ENCODE peak calls at places on chromosomes 11 and 22, in seven cellular contexts. One of them, this sample, is unnamed.

GRCh38 chr22:46728470-46728869 is 9.6 kb downstream of the CERK start:
- DNase-seq in GM20000: no peak
- DNase-seq in CD4-positive, alpha-beta T cell: no peak
- DNase-seq in hippocampal formation: no peak
- DNase-seq in EH: no peak
- DNase-seq in activated T-helper 9 cell treated with anti-CD3 and anti-CD28 coated beads, Interleukin-2, amount 50 U/mL, for 16 hours: no peak
- DNase-seq in NCI-H1092: no peak
- DNase-seq in this sample: no peak

GRCh38 chr11:64599698-64600211 is 8.7 kb downstream of the SLC22A12 start:
- DNase-seq in GM20000: no peak
- DNase-seq in CD4-positive, alpha-beta T cell: no peak
- DNase-seq in NCI-H1092: no peak
- DNase-seq in hippocampal formation: no peak
- DNase-seq in activated T-helper 9 cell treated with anti-CD3 and anti-CD28 coated beads, Interleukin-2, amount 50 U/mL, for 16 hours: no peak
- DNase-seq in EH: no peak
- DNase-seq in this sample: no peak

GRCh38 chr11:59204736-59205135 is 8.0 kb downstream of the MPEG1 start:
- DNase-seq in activated T-helper 9 cell treated with anti-CD3 and anti-CD28 coated beads, Interleukin-2, amount 50 U/mL, for 16 hours: no peak
- DNase-seq in hippocampal formation: no peak
- DNase-seq in CD4-positive, alpha-beta T cell: no peak
- DNase-seq in NCI-H1092: no peak
- DNase-seq in EH: peak; percentile 51
- DNase-seq in GM20000: no peak
- DNase-seq in this sample: no peak

GRCh38 chr11:20795005-20795404 is 125.6 kb downstream of the NELL1 start:
- DNase-seq in hippocampal formation: no peak
- DNase-seq in NCI-H1092: no peak
- DNase-seq in CD4-positive, alpha-beta T cell: no peak
- DNase-seq in GM20000: no peak
- DNase-seq in activated T-helper 9 cell treated with anti-CD3 and anti-CD28 coated beads, Interleukin-2, amount 50 U/mL, for 16 hours: no peak
- DNase-seq in EH: no peak
- DNase-seq in this sample: no peak

GRCh38 chr22:20021196-20022181 is 579 bp downstream of the TANGO2 start:
- DNase-seq in hippocampal formation: peak; percentile 77
- DNase-seq in EH: peak; percentile 67
- DNase-seq in GM20000: no peak
- DNase-seq in NCI-H1092: no peak
- DNase-seq in CD4-positive, alpha-beta T cell: no peak
- DNase-seq in activated T-helper 9 cell treated with anti-CD3 and anti-CD28 coated beads, Interleukin-2, amount 50 U/mL, for 16 hours: no peak
- DNase-seq in this sample: no peak

GRCh38 chr11:11510939-11511338 is 110.9 kb downstream of the GALNT18 start:
- DNase-seq in activated T-helper 9 cell treated with anti-CD3 and anti-CD28 coated beads, Interleukin-2, amount 50 U/mL, for 16 hours: no peak
- DNase-seq in CD4-positive, alpha-beta T cell: no peak
- DNase-seq in hippocampal formation: peak; percentile 71
- DNase-seq in GM20000: no peak
- DNase-seq in NCI-H1092: peak; percentile 88
- DNase-seq in EH: no peak
- DNase-seq in this sample: no peak

GRCh38 chr11:79381036-79381435 is 59.8 kb downstream of the TENM4 start:
- DNase-seq in EH: no peak
- DNase-seq in NCI-H1092: no peak
- DNase-seq in activated T-helper 9 cell treated with anti-CD3 and anti-CD28 coated beads, Interleukin-2, amount 50 U/mL, for 16 hours: no peak
- DNase-seq in hippocampal formation: no peak
- DNase-seq in GM20000: no peak
- DNase-seq in CD4-positive, alpha-beta T cell: no peak
- DNase-seq in this sample: no peak

GRCh38 chr11:94449437-94449836 is 44.2 kb downstream of the MRE11 start:
- DNase-seq in activated T-helper 9 cell treated with anti-CD3 and anti-CD28 coated beads, Interleukin-2, amount 50 U/mL, for 16 hours: no peak
- DNase-seq in EH: peak; percentile 51
- DNase-seq in hippocampal formation: no peak
- DNase-seq in CD4-positive, alpha-beta T cell: no peak
- DNase-seq in NCI-H1092: no peak
- DNase-seq in GM20000: no peak
- DNase-seq in this sample: peak; percentile 82

GRCh38 chr11:113173023-113173594 is 141.3 kb upstream of the TTC12 start:
- DNase-seq in CD4-positive, alpha-beta T cell: no peak
- DNase-seq in activated T-helper 9 cell treated with anti-CD3 and anti-CD28 coated beads, Interleukin-2, amount 50 U/mL, for 16 hours: no peak
- DNase-seq in hippocampal formation: no peak
- DNase-seq in GM20000: no peak
- DNase-seq in EH: no peak
- DNase-seq in NCI-H1092: no peak
- DNase-seq in this sample: no peak

GRCh38 chr11:27701262-27702105 is 1.2 kb upstream of the BDNF start:
- DNase-seq in GM20000: no peak
- DNase-seq in EH: peak; percentile 88
- DNase-seq in CD4-positive, alpha-beta T cell: no peak
- DNase-seq in NCI-H1092: peak; percentile 15
- DNase-seq in activated T-helper 9 cell treated with anti-CD3 and anti-CD28 coated beads, Interleukin-2, amount 50 U/mL, for 16 hours: no peak
- DNase-seq in hippocampal formation: peak; percentile 54
- DNase-seq in this sample: peak; percentile 81

GRCh38 chr11:46896719-46897406 is 21.5 kb downstream of the LRP4 start:
- DNase-seq in EH: peak; percentile 66
- DNase-seq in activated T-helper 9 cell treated with anti-CD3 and anti-CD28 coated beads, Interleukin-2, amount 50 U/mL, for 16 hours: no peak
- DNase-seq in CD4-positive, alpha-beta T cell: no peak
- DNase-seq in hippocampal formation: no peak
- DNase-seq in NCI-H1092: peak; percentile 50
- DNase-seq in GM20000: peak; percentile 63
- DNase-seq in this sample: peak; percentile 79

GRCh38 chr11:9601041-9601875 is 27.8 kb downstream of the WEE1 start:
- DNase-seq in NCI-H1092: no peak
- DNase-seq in GM20000: peak; percentile 72
- DNase-seq in activated T-helper 9 cell treated with anti-CD3 and anti-CD28 coated beads, Interleukin-2, amount 50 U/mL, for 16 hours: peak; percentile 20
- DNase-seq in CD4-positive, alpha-beta T cell: peak; percentile 18
- DNase-seq in EH: peak; percentile 89
- DNase-seq in hippocampal formation: peak; percentile 4
- DNase-seq in this sample: peak; percentile 97

GRCh38 chr11:131370901-131371790 is 731 bp downstream of the NTM start:
- DNase-seq in GM20000: no peak
- DNase-seq in NCI-H1092: no peak
- DNase-seq in CD4-positive, alpha-beta T cell: no peak
- DNase-seq in activated T-helper 9 cell treated with anti-CD3 and anti-CD28 coated beads, Interleukin-2, amount 50 U/mL, for 16 hours: no peak
- DNase-seq in EH: no peak
- DNase-seq in hippocampal formation: peak; percentile 37
- DNase-seq in this sample: no peak

GRCh38 chr11:6209801-6210200 is 4.4 kb downstream of the C11orf42 start:
- DNase-seq in NCI-H1092: no peak
- DNase-seq in GM20000: no peak
- DNase-seq in CD4-positive, alpha-beta T cell: no peak
- DNase-seq in activated T-helper 9 cell treated with anti-CD3 and anti-CD28 coated beads, Interleukin-2, amount 50 U/mL, for 16 hours: no peak
- DNase-seq in hippocampal formation: no peak
- DNase-seq in EH: no peak
- DNase-seq in this sample: no peak

GRCh38 chr22:21082248-21082647 is 36.5 kb downstream of the LRRC74B start:
- DNase-seq in GM20000: no peak
- DNase-seq in activated T-helper 9 cell treated with anti-CD3 and anti-CD28 coated beads, Interleukin-2, amount 50 U/mL, for 16 hours: no peak
- DNase-seq in EH: peak; percentile 17
- DNase-seq in CD4-positive, alpha-beta T cell: no peak
- DNase-seq in hippocampal formation: no peak
- DNase-seq in NCI-H1092: no peak
- DNase-seq in this sample: no peak

GRCh38 chr11:2587976-2588748 is 111.6 kb downstream of the KCNQ1OT1 start:
- DNase-seq in GM20000: peak; percentile 7
- DNase-seq in hippocampal formation: no peak
- DNase-seq in activated T-helper 9 cell treated with anti-CD3 and anti-CD28 coated beads, Interleukin-2, amount 50 U/mL, for 16 hours: no peak
- DNase-seq in NCI-H1092: no peak
- DNase-seq in EH: no peak
- DNase-seq in CD4-positive, alpha-beta T cell: no peak
- DNase-seq in this sample: no peak

GRCh38 chr11:59783632-59784090 is 26.9 kb downstream of the MRPL16 start:
- DNase-seq in NCI-H1092: no peak
- DNase-seq in hippocampal formation: no peak
- DNase-seq in activated T-helper 9 cell treated with anti-CD3 and anti-CD28 coated beads, Interleukin-2, amount 50 U/mL, for 16 hours: no peak
- DNase-seq in CD4-positive, alpha-beta T cell: no peak
- DNase-seq in EH: no peak
- DNase-seq in GM20000: no peak
- DNase-seq in this sample: no peak

GRCh38 chr11:59767212-59767611 is 12.0 kb downstream of the STX3 start:
- DNase-seq in activated T-helper 9 cell treated with anti-CD3 and anti-CD28 coated beads, Interleukin-2, amount 50 U/mL, for 16 hours: no peak
- DNase-seq in CD4-positive, alpha-beta T cell: no peak
- DNase-seq in hippocampal formation: no peak
- DNase-seq in NCI-H1092: no peak
- DNase-seq in GM20000: no peak
- DNase-seq in EH: no peak
- DNase-seq in this sample: peak; percentile 11

GRCh38 chr11:73372371-73372993 is 3.7 kb upstream of the RELT start:
- DNase-seq in NCI-H1092: no peak
- DNase-seq in activated T-helper 9 cell treated with anti-CD3 and anti-CD28 coated beads, Interleukin-2, amount 50 U/mL, for 16 hours: no peak
- DNase-seq in EH: peak; percentile 65
- DNase-seq in CD4-positive, alpha-beta T cell: no peak
- DNase-seq in hippocampal formation: no peak
- DNase-seq in GM20000: no peak
- DNase-seq in this sample: peak; percentile 36

This sample was measured in choroid plexus epithelial cell.